ENCODE peak calls at places on chromosomes 13 and 19, in five cellular contexts. J, X, P, I and A are unnamed samples.

GRCh38 chr13:39415003-39415402 is 188.0 kb downstream of the LHFPL6 start:
- DNase-seq in J (peak; percentile 78), X (no peak), P (peak; percentile 72), I (no peak), A (no peak)

GRCh38 chr19:34432797-34433196 is 4.6 kb downstream of the UBA2 start:
- DNase-seq in J (peak; percentile 49), X (no peak), P (peak; percentile 69), I (no peak), A (no peak)

GRCh38 chr19:8138201-8138600 is 11.2 kb downstream of the FBN3 start:
- DNase-seq in J (no peak), X (no peak), P (no peak), I (no peak), A (no peak)

GRCh38 chr13:30577381-30577780 is 40.3 kb upstream of the USPL1 start:
- DNase-seq in J (peak; percentile 93), X (no peak), P (no peak), I (peak; percentile 76), A (peak; percentile 40)

GRCh38 chr19:58544591-58545285 is 874 bp downstream of the TRIM28 start:
- DNase-seq in J (peak; percentile 47), X (no peak), P (no peak), I (no peak), A (peak; percentile 97)

GRCh38 chr13:95378603-95379002 is 77.4 kb upstream of the ABCC4 start:
- DNase-seq in J (no peak), X (no peak), P (peak; percentile 48), I (no peak), A (no peak)

GRCh38 chr19:48745208-48745995 is 1.3 kb downstream of the IZUMO1 start:
- DNase-seq in J (peak; percentile 76), X (peak; percentile 69), P (peak; percentile 68), I (no peak), A (peak; percentile 79)

GRCh38 chr19:17944301-17944700 is 11.5 kb downstream of the CCDC124 start:
- DNase-seq in J (peak; percentile 72), X (no peak), P (no peak), I (no peak), A (no peak)

GRCh38 chr13:95437561-95437960 is 115.0 kb upstream of the CLDN10 start:
- DNase-seq in J (no peak), X (no peak), P (no peak), I (no peak), A (no peak)

GRCh38 chr13:107203146-107203847 is 635.4 kb upstream of the ARGLU1 start:
- DNase-seq in J (peak; percentile 11), X (no peak), P (peak; percentile 15), I (no peak), A (peak; percentile 11)

GRCh38 chr13:45242070-45242469 is 41.2 kb upstream of the KCTD4 start:
- DNase-seq in J (peak; percentile 69), X (peak; percentile 20), P (no peak), I (no peak), A (no peak)

GRCh38 chr19:3810708-3811355 is 24.7 kb upstream of the MATK start:
- DNase-seq in J (no peak), X (no peak), P (no peak), I (no peak), A (no peak)

GRCh38 chr13:113400621-113401451 is 36.9 kb upstream of the GRTP1 start:
- DNase-seq in J (no peak), X (no peak), P (peak; percentile 70), I (no peak), A (no peak)
- TF ChIP-seq CTCF in J (no peak), X (no peak), P (no peak), I (no peak), A (no peak)

DNA sequence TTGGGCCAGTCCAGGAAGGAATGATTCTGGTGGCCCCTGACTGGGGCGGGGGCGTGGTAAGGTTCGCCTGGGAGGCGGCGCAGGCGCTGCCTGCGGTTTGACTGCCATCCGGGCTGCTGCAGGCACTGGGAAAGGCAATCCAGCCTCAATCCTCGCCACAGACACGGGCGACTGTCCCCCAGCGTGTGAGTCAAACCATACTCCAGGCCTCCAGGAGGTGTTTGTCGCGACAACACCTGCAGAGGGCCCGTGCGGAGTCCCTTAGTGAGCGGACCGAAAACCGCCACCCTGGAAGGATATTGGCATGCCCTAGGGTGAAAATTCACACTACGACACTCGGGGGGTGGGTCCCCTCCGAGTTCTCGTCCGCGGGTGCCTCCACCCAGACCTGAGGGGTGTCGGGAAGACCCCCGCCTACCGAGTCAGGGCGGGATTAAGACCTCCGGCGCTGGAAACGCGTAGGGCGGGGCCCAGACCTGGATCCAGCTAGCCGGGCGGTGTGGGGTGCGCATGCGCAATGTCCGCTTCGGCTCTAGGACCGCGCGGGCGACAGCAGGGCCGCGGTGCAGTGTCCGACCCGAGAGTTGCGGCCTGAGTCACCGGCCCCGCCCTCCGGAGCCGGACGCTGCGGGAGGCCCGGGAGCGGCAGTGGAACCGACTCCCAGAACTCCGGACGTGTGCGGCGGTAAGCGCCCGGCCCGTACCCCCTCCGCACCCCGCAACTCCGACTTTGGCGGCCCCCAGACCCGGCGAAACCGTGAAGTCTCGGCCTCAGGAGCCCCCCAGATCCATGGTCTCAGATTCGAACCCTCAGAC is at the start of gene CAPNS1:
- DNase-seq in J (peak; percentile 95), X (peak; percentile 97), P (peak; percentile 98), I (peak; percentile 79), A (peak; percentile 98)
- TF ChIP-seq CTCF in J (no peak), X (peak; percentile 25), P (no peak), I (peak; percentile 28), A (no peak)

GRCh38 chr13:25977216-25977615 is 74.6 kb downstream of the SHISA2 start:
- DNase-seq in J (no peak), X (peak; percentile 21), P (no peak), I (peak; percentile 63), A (no peak)

GRCh38 chr13:25971077-25971476 is 80.7 kb downstream of the SHISA2 start:
- DNase-seq in J (no peak), X (no peak), P (no peak), I (no peak), A (no peak)

GRCh38 chr13:25973085-25973484 is 78.7 kb downstream of the SHISA2 start:
- DNase-seq in J (no peak), X (no peak), P (no peak), I (no peak), A (no peak)

GRCh38 chr13:25971499-25972145 is 80.2 kb downstream of the SHISA2 start:
- DNase-seq in J (no peak), X (no peak), P (no peak), I (no peak), A (no peak)

DNA sequence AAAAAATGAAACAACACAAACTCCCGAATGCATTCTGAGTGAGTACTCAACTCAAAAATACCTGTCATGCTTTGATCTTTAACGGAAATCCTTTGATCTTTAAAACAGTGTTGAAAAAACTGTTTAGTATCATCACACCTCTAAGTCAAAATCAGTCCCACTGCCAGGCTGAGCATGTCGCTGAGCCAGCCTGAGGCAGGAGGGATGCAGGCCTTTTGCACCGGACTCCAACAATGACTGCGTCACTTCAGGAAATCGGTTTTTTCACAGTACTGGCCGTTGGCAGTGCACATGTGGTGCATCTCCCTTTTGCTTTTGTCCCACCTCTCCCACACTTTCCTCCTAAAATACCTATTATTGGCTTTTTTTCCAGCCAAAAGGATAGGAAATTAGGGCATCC is 78.2 kb downstream of the SHISA2 start:
- DNase-seq in J (no peak), X (no peak), P (no peak), I (no peak), A (no peak)
- TF ChIP-seq CTCF in J (no peak), X (no peak), P (no peak), I (no peak), A (no peak)

DNA sequence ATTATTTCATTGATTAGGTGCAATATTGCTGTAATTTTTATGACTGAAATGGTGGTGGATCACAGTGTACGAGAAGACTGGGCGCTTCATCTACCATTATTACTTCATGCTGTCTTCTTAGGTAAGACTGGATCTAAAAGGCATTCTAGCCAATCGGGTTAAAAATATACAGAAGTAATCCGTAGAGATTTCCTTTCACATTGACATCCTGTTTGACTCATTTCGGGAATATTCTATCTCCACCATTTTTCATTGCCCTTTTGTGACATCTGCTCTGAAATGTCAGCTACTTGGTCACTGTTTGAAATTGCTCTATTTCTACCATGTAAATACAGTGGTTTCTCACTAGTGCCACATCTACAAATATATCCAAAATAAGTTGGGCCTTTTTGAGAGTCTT is 90.2 kb downstream of the ZAR1L start:
- DNase-seq in J (peak; percentile 20), X (no peak), P (no peak), I (no peak), A (no peak)
- TF ChIP-seq CTCF in J (no peak), X (no peak), P (no peak), I (no peak), A (no peak)

DNA sequence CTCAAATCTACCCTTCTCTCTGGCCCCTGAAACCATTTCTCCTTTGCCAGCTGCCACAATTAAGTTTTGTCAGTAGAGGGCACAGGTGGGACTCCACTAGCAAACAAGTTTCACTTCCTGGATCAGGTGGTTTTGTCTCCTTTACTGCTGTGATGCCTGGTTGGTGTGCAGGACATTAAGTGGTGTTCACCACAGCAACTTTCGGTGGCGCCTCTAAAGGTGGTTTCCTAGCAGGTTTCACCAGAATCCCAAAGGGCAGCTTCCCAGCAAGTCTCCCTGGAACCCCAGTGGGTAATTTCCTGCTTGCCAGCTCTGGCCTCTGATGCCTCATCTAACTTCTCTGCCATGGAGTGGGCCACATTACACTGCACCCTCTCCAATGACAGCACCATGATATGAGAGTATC is 16.6 kb downstream of the MED4 start:
- DNase-seq in J (no peak), X (no peak), P (no peak), I (no peak), A (peak; percentile 52)
- TF ChIP-seq CTCF in J (peak; percentile 14), X (no peak), P (no peak), I (peak; percentile 46), A (peak; percentile 41)